ENCODE peak calls at places on chromosomes 7 and 10, in four cellular contexts. V is HepG2, K is GM12878, G is WTC11. H is an unnamed sample.

GRCh38 chr7:151125459-151125834 is 39.2 kb downstream of the AGAP3 start:
- DNase-seq in K (no peak), G (peak), V (no peak), H (no peak)

GRCh38 chr7:23713285-23714235 is 3.5 kb downstream of the STK31 start:
- DNase-seq in G (no peak), V (peak), K (no peak), H (no peak)

GRCh38 chr7:46713868-46714596 is 793.0 kb upstream of the IGFBP3 start:
- DNase-seq in G (no peak), K (no peak), V (no peak), H (no peak)

GRCh38 chr7:47513741-47514241 is 68.1 kb downstream of the TNS3 start:
- DNase-seq in G (no peak), V (no peak), K (no peak), H (no peak)

GRCh38 chr7:50479743-50480517 is 29.8 kb upstream of the FIGNL1 start:
- DNase-seq in G (no peak), K (no peak), V (no peak), H (no peak)

GRCh38 chr10:74292871-74293427 is 141.9 kb downstream of the ADK start:
- DNase-seq in V (no peak), K (no peak), G (no peak), H (no peak)

GRCh38 chr7:45663167-45663921 is 89.2 kb downstream of the ADCY1 start:
- DNase-seq in K (no peak), G (peak), V (peak), H (peak)

GRCh38 chr10:75544923-75545322 is 113.5 kb downstream of the LRMDA start:
- DNase-seq in G (no peak), V (no peak), K (no peak), H (no peak)

GRCh38 chr7:41097501-41097900 is 605.4 kb downstream of the INHBA start:
- DNase-seq in K (no peak), G (no peak), V (no peak), H (no peak)

GRCh38 chr7:81173766-81174281 is 255.0 kb upstream of the SEMA3C start:
- DNase-seq in G (no peak), K (no peak), V (no peak), H (no peak)

GRCh38 chr7:143376396-143376795 is 4.7 kb upstream of the ZYX start:
- DNase-seq in K (no peak), G (no peak), V (no peak), H (no peak)

GRCh38 chr7:42348627-42349026 is 111.6 kb upstream of the GLI3 start:
- DNase-seq in G (no peak), K (no peak), V (no peak), H (no peak)

GRCh38 chr10:44238212-44238611 is 146.7 kb downstream of the CXCL12 start:
- DNase-seq in G (no peak), K (no peak), V (no peak), H (peak)

GRCh38 chr7:32427769-32428291 is 62.4 kb downstream of the LSM5 start:
- DNase-seq in V (peak), K (no peak), G (peak), H (peak)

GRCh38 chr10:4131407-4132215 is 346.6 kb upstream of the KLF6 start:
- DNase-seq in K (peak), G (no peak), V (no peak), H (no peak)

GRCh38 chr10:124596914-124597676 is 135.5 kb downstream of the LHPP start:
- DNase-seq in V (peak), G (no peak), K (no peak), H (no peak)

GRCh38 chr7:32036557-32036956 is 33.6 kb downstream of the PDE1C start:
- DNase-seq in V (no peak), G (no peak), K (no peak), H (no peak)

GRCh38 chr10:69407621-69408301 is 9.0 kb downstream of the TACR2 start:
- DNase-seq in K (no peak), V (no peak), G (no peak), H (peak)

GRCh38 chr7:28684729-28685211 is 272.5 kb downstream of the CREB5 start:
- DNase-seq in G (no peak), V (no peak), K (no peak), H (no peak)

GRCh38 chr10:107546239-107546638 is 381.7 kb upstream of the SORCS1 start:
- DNase-seq in V (no peak), G (no peak), K (no peak), H (no peak)

GRCh38 chr7:149714910-149715471 is 58.4 kb downstream of the ZNF467 start:
- DNase-seq in G (no peak), V (no peak), K (no peak), H (no peak)

GRCh38 chr10:72087392-72087968 is 871 bp downstream of the SPOCK2 start:
- DNase-seq in V (no peak), G (peak), K (no peak), H (no peak)

GRCh38 chr7:2701406-2701805 is 13.4 kb downstream of the AMZ1 start:
- DNase-seq in V (no peak), G (no peak), K (no peak), H (no peak)

GRCh38 chr7:74294191-74294998 is 5.2 kb downstream of the CLIP2 start:
- DNase-seq in G (no peak), K (no peak), V (peak), H (no peak)

GRCh38 chr10:81248846-81249245 is 626.1 kb upstream of the NRG3 start:
- DNase-seq in G (no peak), K (no peak), V (no peak), H (no peak)

GRCh38 chr7:1087462-1087809 is 477 bp upstream of the GPER1 start:
- DNase-seq in K (no peak), V (no peak), G (no peak), H (no peak)

GRCh38 chr10:128854965-128855364 is 612.1 kb upstream of the MGMT start:
- DNase-seq in V (peak), G (no peak), K (no peak), H (no peak)

GRCh38 chr7:1235501-1236131 is 2.9 kb downstream of the UNCX start:
- DNase-seq in K (no peak), V (no peak), G (peak), H (no peak)

GRCh38 chr10:95391164-95391563 is 100.4 kb upstream of the PDLIM1 start:
- DNase-seq in G (no peak), K (no peak), V (no peak), H (no peak)

DNA sequence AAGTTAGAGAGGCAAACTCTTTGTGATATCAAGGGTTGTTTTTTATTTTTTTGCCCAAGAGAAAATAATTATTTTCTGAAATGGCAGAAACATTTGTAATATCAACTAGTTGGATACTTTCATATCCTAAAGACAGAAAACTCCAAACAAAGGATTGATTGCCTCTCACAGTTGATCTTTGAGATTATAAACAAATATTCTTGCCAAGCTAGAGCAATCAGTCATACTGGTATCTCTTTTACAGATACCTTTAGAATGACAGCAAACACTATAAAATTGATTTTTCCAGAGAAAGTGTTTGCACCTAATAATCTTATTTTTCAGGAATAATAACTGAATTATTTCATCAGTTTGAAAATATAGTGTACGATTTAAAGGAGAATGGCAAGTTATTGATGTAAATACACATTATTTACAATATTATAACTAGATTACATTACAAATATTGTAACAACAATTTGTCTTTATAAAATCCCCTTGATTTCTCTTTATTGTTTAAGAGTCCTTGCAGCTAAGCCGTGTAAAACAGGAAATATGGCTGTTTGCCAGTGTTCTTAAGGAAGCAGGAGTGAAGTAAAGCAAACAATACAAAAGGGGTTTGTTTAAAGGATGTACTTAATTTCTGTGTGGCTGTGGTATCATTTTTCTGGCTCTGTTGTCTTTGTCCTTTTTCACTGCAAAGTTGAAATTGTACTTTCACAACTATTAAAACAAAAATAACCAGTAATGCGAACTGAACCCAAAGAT is 58.4 kb downstream of the MAPK8 start:
- DNase-seq in V (peak), G (no peak), K (no peak), H (no peak)
- TF ChIP-seq NR2C2 in V (no peak), G (no peak), K (no peak), H (no peak)

GRCh38 chr7:157885140-157885539 is 548.3 kb downstream of the DNAJB6 start:
- DNase-seq in V (no peak), G (no peak), K (no peak), H (no peak)
- TF ChIP-seq NR2C2 in V (no peak), G (no peak), K (no peak), H (no peak)

GRCh38 chr7:6652446-6653011 is 15.4 kb downstream of the ZNF316 start:
- DNase-seq in G (peak), K (no peak), V (no peak), H (peak)

GRCh38 chr7:6653101-6653995 is 16.2 kb downstream of the ZNF316 start:
- DNase-seq in V (no peak), K (no peak), G (peak), H (no peak)

GRCh38 chr7:6650521-6651011 is 13.4 kb downstream of the ZNF316 start:
- DNase-seq in K (no peak), G (no peak), V (no peak), H (no peak)

GRCh38 chr7:6650086-6650485 is 13.0 kb downstream of the ZNF316 start:
- DNase-seq in K (no peak), G (no peak), V (no peak), H (peak)

DNA sequence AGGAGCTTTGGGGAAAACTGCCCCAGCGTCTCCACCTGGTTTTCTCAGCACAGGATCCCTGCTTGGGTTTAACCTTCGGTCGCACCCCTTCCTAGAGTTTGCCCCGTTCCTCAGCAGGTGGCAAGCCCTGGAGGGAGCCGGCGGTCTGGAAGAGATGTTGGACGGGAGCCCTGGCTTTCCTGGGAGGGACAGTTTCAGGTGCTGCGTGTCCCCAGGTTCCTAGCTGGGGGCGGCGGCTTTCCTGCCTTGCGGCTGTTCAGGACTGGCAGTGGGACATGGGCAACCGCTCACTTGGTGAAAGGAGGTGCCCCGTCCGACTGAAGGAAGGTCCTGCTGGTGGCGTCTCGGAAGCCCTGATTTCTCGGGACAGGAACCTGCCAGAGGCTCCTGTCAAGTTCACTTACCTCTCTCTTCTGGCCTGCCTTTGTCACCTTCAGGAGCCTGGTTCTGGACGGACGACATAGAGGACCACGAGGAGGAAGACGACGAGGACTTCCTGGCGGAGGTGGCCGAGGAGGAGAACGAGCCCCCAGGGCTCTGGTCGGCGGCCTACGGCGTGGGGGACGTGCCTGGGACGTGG is 14.8 kb downstream of the ZNF316 start:
- DNase-seq in K (no peak), G (peak), V (no peak), H (no peak)
- TF ChIP-seq NR2C2 in K (no peak), G (no peak), V (no peak), H (no peak)

GRCh38 chr7:30036220-30036619 is 8.0 kb downstream of the PLEKHA8 start:
- DNase-seq in K (no peak), G (no peak), V (no peak), H (no peak)

GRCh38 chr7:30029696-30030095 is 1.5 kb downstream of the PLEKHA8 start:
- DNase-seq in G (no peak), K (no peak), V (no peak), H (peak)

GRCh38 chr7:30034501-30034900 is 6.3 kb downstream of the PLEKHA8 start:
- DNase-seq in G (no peak), K (no peak), V (no peak), H (no peak)

GRCh38 chr7:30028749-30029635 is 780 bp downstream of the PLEKHA8 start:
- DNase-seq in G (peak), K (no peak), V (peak), H (peak)

GRCh38 chr7:30032310-30033125 is 4.3 kb downstream of the PLEKHA8 start:
- DNase-seq in G (no peak), K (no peak), V (no peak), H (no peak)
- TF ChIP-seq NR2C2 in G (no peak), K (no peak), V (no peak), H (no peak)

GRCh38 chr10:79149662-79150443 is 81.1 kb downstream of the ZMIZ1 start:
- DNase-seq in G (peak), V (no peak), K (no peak), H (peak)
- TF ChIP-seq NR2C2 in G (no peak), V (no peak), K (no peak), H (peak)

DNA sequence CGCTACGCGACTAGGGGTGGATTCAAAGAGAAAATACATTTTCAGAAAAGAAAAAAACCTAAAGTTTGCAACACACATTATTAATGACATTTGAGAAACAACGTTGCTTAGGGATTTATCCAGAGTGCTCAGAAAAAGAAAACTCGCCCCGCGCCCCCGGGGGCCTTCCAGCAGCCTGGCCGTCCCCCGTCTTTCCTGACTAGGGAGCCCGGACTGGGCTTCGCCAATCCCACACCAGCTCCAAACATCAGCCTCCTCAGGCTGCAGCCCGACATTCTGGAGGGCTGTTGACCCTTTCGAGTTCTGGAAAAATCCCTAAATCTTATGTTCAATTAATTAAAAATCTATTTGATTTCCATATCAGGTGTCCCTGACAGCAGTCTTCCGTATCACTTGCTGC is 48.6 kb downstream of the CLEC2L start:
- DNase-seq in V (no peak), K (no peak), G (no peak), H (no peak)
- TF ChIP-seq NR2C2 in V (no peak), K (no peak), G (no peak), H (no peak)

DNA sequence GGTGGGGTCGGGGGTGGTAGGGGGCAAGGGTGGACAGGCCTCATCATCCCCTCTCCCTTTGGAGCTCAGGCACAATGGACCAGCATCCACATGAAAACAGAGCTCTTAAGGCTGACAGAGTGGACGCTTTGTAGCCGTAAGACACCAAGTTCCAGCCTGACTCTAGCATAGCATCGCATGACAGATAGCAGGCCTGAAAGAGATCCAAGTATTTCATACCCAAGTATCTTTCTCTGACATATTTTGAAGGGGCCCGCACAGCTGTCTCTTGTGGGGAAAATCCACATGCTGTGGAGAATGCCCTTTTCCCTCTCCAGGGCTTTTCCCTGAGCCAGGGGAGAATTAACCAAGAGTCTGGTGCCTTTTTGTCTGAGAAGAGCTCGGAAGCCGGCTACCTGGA is 51.1 kb downstream of the CFAP46 start:
- DNase-seq in V (no peak), K (no peak), G (no peak), H (no peak)
- TF ChIP-seq NR2C2 in V (no peak), K (no peak), G (no peak), H (no peak)

GRCh38 chr10:121926669-121927360 is 1.0 kb downstream of the ATE1 start:
- DNase-seq in V (no peak), K (no peak), G (no peak), H (peak)
- TF ChIP-seq NR2C2 in V (no peak), K (no peak), G (no peak), H (no peak)